ENCODE peak calls at places on chromosomes 3 and 15, in nine cellular contexts. One of them, this sample, is unnamed.

GRCh38 chr3:30156586-30157498 is 449.6 kb upstream of the TGFBR2 start:
- DNase-seq in pancreas: no peak
- DNase-seq in cardiac muscle cell: peak
- DNase-seq in heart right ventricle: no peak
- DNase-seq in RWPE1: no peak
- DNase-seq in Calu3: no peak
- DNase-seq in GM23338: no peak
- DNase-seq in fibroblast of pulmonary artery: peak
- DNase-seq in AG10803: peak
- DNase-seq in this sample: no peak

GRCh38 chr3:27939940-27940339 is 217.8 kb upstream of the EOMES start:
- DNase-seq in pancreas: no peak
- DNase-seq in cardiac muscle cell: peak
- DNase-seq in heart right ventricle: no peak
- DNase-seq in RWPE1: peak
- DNase-seq in Calu3: no peak
- DNase-seq in GM23338: peak
- DNase-seq in fibroblast of pulmonary artery: peak
- DNase-seq in AG10803: peak
- DNase-seq in this sample: no peak

GRCh38 chr3:69309810-69310209 is 76.1 kb downstream of the FRMD4B start:
- DNase-seq in pancreas: no peak
- DNase-seq in cardiac muscle cell: peak
- DNase-seq in heart right ventricle: no peak
- DNase-seq in RWPE1: no peak
- DNase-seq in Calu3: peak
- DNase-seq in GM23338: peak
- DNase-seq in fibroblast of pulmonary artery: peak
- DNase-seq in AG10803: peak
- DNase-seq in this sample: no peak

GRCh38 chr3:39639344-39640236 is 169.8 kb upstream of the MYRIP start:
- DNase-seq in pancreas: no peak
- DNase-seq in cardiac muscle cell: peak
- DNase-seq in heart right ventricle: peak
- DNase-seq in RWPE1: peak
- DNase-seq in Calu3: peak
- DNase-seq in GM23338: peak
- DNase-seq in fibroblast of pulmonary artery: peak
- DNase-seq in AG10803: peak
- DNase-seq in this sample: no peak

GRCh38 chr15:66748320-66748779 is 46.3 kb downstream of the SMAD6 start:
- DNase-seq in pancreas: no peak
- DNase-seq in cardiac muscle cell: peak
- DNase-seq in heart right ventricle: no peak
- DNase-seq in RWPE1: no peak
- DNase-seq in Calu3: no peak
- DNase-seq in GM23338: peak
- DNase-seq in fibroblast of pulmonary artery: peak
- DNase-seq in AG10803: peak
- DNase-seq in this sample: no peak

GRCh38 chr3:67329358-67329757 is 325.1 kb downstream of the SUCLG2 start:
- DNase-seq in pancreas: no peak
- DNase-seq in cardiac muscle cell: no peak
- DNase-seq in heart right ventricle: no peak
- DNase-seq in RWPE1: no peak
- DNase-seq in Calu3: no peak
- DNase-seq in GM23338: no peak
- DNase-seq in fibroblast of pulmonary artery: no peak
- DNase-seq in AG10803: no peak
- DNase-seq in this sample: no peak

GRCh38 chr15:81199031-81199779 is 2.5 kb downstream of the IL16 start:
- DNase-seq in pancreas: no peak
- DNase-seq in cardiac muscle cell: no peak
- DNase-seq in heart right ventricle: no peak
- DNase-seq in RWPE1: no peak
- DNase-seq in Calu3: no peak
- DNase-seq in GM23338: no peak
- DNase-seq in fibroblast of pulmonary artery: no peak
- DNase-seq in AG10803: no peak
- DNase-seq in this sample: no peak

GRCh38 chr3:46712191-46713047 is 5.2 kb downstream of the PRSS50 start:
- DNase-seq in pancreas: peak
- DNase-seq in cardiac muscle cell: no peak
- DNase-seq in heart right ventricle: no peak
- DNase-seq in RWPE1: no peak
- DNase-seq in Calu3: no peak
- DNase-seq in GM23338: no peak
- DNase-seq in fibroblast of pulmonary artery: no peak
- DNase-seq in AG10803: no peak
- DNase-seq in this sample: peak

GRCh38 chr3:131077904-131078303 is 51.2 kb downstream of the NEK11 start:
- DNase-seq in pancreas: no peak
- DNase-seq in cardiac muscle cell: no peak
- DNase-seq in heart right ventricle: no peak
- DNase-seq in RWPE1: no peak
- DNase-seq in Calu3: no peak
- DNase-seq in GM23338: peak
- DNase-seq in fibroblast of pulmonary artery: no peak
- DNase-seq in AG10803: no peak
- DNase-seq in this sample: no peak

GRCh38 chr15:82731527-82731926 is 21.9 kb upstream of the AP3B2 start:
- DNase-seq in pancreas: no peak
- DNase-seq in cardiac muscle cell: no peak
- DNase-seq in heart right ventricle: no peak
- DNase-seq in RWPE1: no peak
- DNase-seq in Calu3: no peak
- DNase-seq in GM23338: no peak
- DNase-seq in fibroblast of pulmonary artery: no peak
- DNase-seq in AG10803: no peak
- DNase-seq in this sample: no peak

GRCh38 chr15:39961051-39961450 is 27.1 kb downstream of the EIF2AK4 start:
- DNase-seq in pancreas: no peak
- DNase-seq in cardiac muscle cell: no peak
- DNase-seq in heart right ventricle: no peak
- DNase-seq in RWPE1: no peak
- DNase-seq in Calu3: no peak
- DNase-seq in GM23338: no peak
- DNase-seq in fibroblast of pulmonary artery: no peak
- DNase-seq in AG10803: peak
- DNase-seq in this sample: no peak

GRCh38 chr3:148992027-148992634 is 791 bp downstream of the GYG1 start:
- DNase-seq in pancreas: peak
- DNase-seq in cardiac muscle cell: no peak
- DNase-seq in heart right ventricle: peak
- DNase-seq in RWPE1: peak
- DNase-seq in Calu3: peak
- DNase-seq in GM23338: peak
- DNase-seq in fibroblast of pulmonary artery: peak
- DNase-seq in AG10803: peak
- DNase-seq in this sample: peak

GRCh38 chr3:160040181-160040580 is 51.5 kb downstream of the IL12A start:
- DNase-seq in pancreas: no peak
- DNase-seq in cardiac muscle cell: no peak
- DNase-seq in heart right ventricle: no peak
- DNase-seq in RWPE1: no peak
- DNase-seq in Calu3: no peak
- DNase-seq in GM23338: no peak
- DNase-seq in fibroblast of pulmonary artery: no peak
- DNase-seq in AG10803: no peak
- DNase-seq in this sample: no peak

GRCh38 chr3:100027321-100027720 is 87.0 kb downstream of the FILIP1L start:
- DNase-seq in pancreas: no peak
- DNase-seq in cardiac muscle cell: no peak
- DNase-seq in heart right ventricle: no peak
- DNase-seq in RWPE1: no peak
- DNase-seq in Calu3: no peak
- DNase-seq in GM23338: no peak
- DNase-seq in fibroblast of pulmonary artery: peak
- DNase-seq in AG10803: no peak
- DNase-seq in this sample: no peak

GRCh38 chr3:108437439-108437838 is 73.0 kb downstream of the MYH15 start:
- DNase-seq in pancreas: no peak
- DNase-seq in cardiac muscle cell: no peak
- DNase-seq in heart right ventricle: no peak
- DNase-seq in RWPE1: no peak
- DNase-seq in Calu3: peak
- DNase-seq in GM23338: no peak
- DNase-seq in fibroblast of pulmonary artery: no peak
- DNase-seq in AG10803: no peak
- DNase-seq in this sample: no peak

GRCh38 chr15:30997270-30997669 is 5.8 kb upstream of the MTMR10 start:
- DNase-seq in pancreas: no peak
- DNase-seq in cardiac muscle cell: no peak
- DNase-seq in heart right ventricle: no peak
- DNase-seq in RWPE1: peak
- DNase-seq in Calu3: no peak
- DNase-seq in GM23338: no peak
- DNase-seq in fibroblast of pulmonary artery: no peak
- DNase-seq in AG10803: no peak
- DNase-seq in this sample: no peak

GRCh38 chr15:91183630-91184029 is 83.6 kb downstream of the SV2B start:
- DNase-seq in pancreas: no peak
- DNase-seq in cardiac muscle cell: no peak
- DNase-seq in heart right ventricle: no peak
- DNase-seq in RWPE1: no peak
- DNase-seq in Calu3: no peak
- DNase-seq in GM23338: no peak
- DNase-seq in fibroblast of pulmonary artery: no peak
- DNase-seq in AG10803: no peak
- DNase-seq in this sample: no peak

GRCh38 chr3:160005004-160005403 is 16.4 kb downstream of the IL12A start:
- DNase-seq in pancreas: no peak
- DNase-seq in cardiac muscle cell: no peak
- DNase-seq in heart right ventricle: no peak
- DNase-seq in RWPE1: no peak
- DNase-seq in Calu3: no peak
- DNase-seq in GM23338: no peak
- DNase-seq in fibroblast of pulmonary artery: no peak
- DNase-seq in AG10803: no peak
- DNase-seq in this sample: no peak

GRCh38 chr15:42275780-42276395 is 2.7 kb upstream of the TMEM87A start:
- DNase-seq in pancreas: no peak
- DNase-seq in cardiac muscle cell: peak
- DNase-seq in heart right ventricle: no peak
- DNase-seq in RWPE1: no peak
- DNase-seq in Calu3: no peak
- DNase-seq in GM23338: peak
- DNase-seq in fibroblast of pulmonary artery: no peak
- DNase-seq in AG10803: peak
- DNase-seq in this sample: no peak

DNA sequence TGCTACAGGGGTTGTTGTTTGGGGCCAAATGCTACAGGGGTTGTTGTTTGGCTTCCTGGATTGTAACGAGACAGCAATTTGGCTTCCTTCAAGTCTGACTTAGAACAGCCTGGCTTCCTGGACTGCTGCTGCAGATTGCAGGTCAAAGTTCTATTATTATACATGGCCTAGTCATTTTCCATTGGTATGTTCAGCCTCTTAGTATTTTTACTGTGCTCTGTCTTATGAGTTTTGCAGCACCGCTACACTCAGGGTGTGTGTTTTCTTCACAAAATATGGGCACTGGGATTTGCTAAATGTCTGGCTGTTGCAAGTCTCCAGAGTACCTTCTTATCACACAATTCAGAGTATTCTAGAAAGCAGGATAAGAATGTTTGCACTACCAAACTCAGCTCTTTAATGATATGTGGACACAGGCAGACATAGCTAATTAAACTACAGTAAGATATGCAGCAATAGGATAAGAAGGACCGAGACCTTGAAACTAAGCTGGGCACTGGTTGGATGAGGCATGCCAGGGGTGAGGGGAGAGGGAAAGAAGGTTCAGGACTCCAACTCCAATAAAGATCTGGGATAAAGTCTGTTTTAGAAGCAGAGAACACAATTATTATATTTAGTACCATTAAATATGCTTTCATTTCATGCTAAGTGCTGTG is 203.0 kb upstream of the PDZRN3 start:
- DNase-seq in pancreas: no peak
- DNase-seq in cardiac muscle cell: peak
- DNase-seq in heart right ventricle: peak
- DNase-seq in RWPE1: no peak
- DNase-seq in Calu3: no peak
- DNase-seq in GM23338: no peak
- DNase-seq in fibroblast of pulmonary artery: no peak
- DNase-seq in AG10803: no peak
- DNase-seq in this sample: peak
- TF ChIP-seq CTCF in pancreas: no peak
- TF ChIP-seq CTCF in cardiac muscle cell: no peak
- TF ChIP-seq CTCF in heart right ventricle: no peak
- TF ChIP-seq CTCF in RWPE1: no peak
- TF ChIP-seq CTCF in Calu3: no peak
- TF ChIP-seq CTCF in GM23338: no peak
- TF ChIP-seq CTCF in fibroblast of pulmonary artery: no peak
- TF ChIP-seq CTCF in AG10803: no peak
- TF ChIP-seq CTCF in this sample: no peak

DNA sequence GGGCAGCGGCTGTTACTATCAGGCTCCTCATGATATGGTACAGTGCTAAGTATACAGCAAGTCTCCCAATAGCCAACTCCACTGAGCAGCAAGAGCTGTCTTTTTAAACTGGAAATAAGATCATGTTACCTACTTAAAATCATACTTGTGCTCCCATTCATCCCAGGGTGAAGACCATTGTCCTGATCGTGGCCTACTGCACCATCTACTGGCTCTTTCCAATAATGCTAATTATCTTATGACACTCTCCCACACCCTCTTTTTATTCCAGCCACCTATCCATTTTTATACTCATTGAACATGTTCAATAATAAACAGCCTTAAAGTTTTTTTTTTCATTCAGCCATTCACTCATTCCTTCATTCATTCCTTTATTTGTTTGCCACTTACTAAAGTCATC is 117.7 kb downstream of the GBE1 start:
- DNase-seq in pancreas: no peak
- DNase-seq in cardiac muscle cell: peak
- DNase-seq in heart right ventricle: no peak
- DNase-seq in RWPE1: peak
- DNase-seq in Calu3: peak
- DNase-seq in GM23338: peak
- DNase-seq in fibroblast of pulmonary artery: peak
- DNase-seq in AG10803: peak
- DNase-seq in this sample: no peak
- TF ChIP-seq CTCF in pancreas: no peak
- TF ChIP-seq CTCF in cardiac muscle cell: peak
- TF ChIP-seq CTCF in heart right ventricle: peak
- TF ChIP-seq CTCF in RWPE1: no peak
- TF ChIP-seq CTCF in Calu3: no peak
- TF ChIP-seq CTCF in GM23338: peak
- TF ChIP-seq CTCF in fibroblast of pulmonary artery: peak
- TF ChIP-seq CTCF in AG10803: peak
- TF ChIP-seq CTCF in this sample: peak

GRCh38 chr3:37536033-37536432 is 325.6 kb upstream of the CTDSPL start:
- DNase-seq in pancreas: no peak
- DNase-seq in cardiac muscle cell: no peak
- DNase-seq in heart right ventricle: peak
- DNase-seq in RWPE1: no peak
- DNase-seq in Calu3: no peak
- DNase-seq in GM23338: no peak
- DNase-seq in fibroblast of pulmonary artery: no peak
- DNase-seq in AG10803: no peak
- DNase-seq in this sample: no peak
- TF ChIP-seq CTCF in pancreas: no peak
- TF ChIP-seq CTCF in cardiac muscle cell: no peak
- TF ChIP-seq CTCF in heart right ventricle: no peak
- TF ChIP-seq CTCF in RWPE1: no peak
- TF ChIP-seq CTCF in Calu3: no peak
- TF ChIP-seq CTCF in GM23338: no peak
- TF ChIP-seq CTCF in fibroblast of pulmonary artery: no peak
- TF ChIP-seq CTCF in AG10803: no peak
- TF ChIP-seq CTCF in this sample: no peak

GRCh38 chr3:186570096-186570940 is at the start of gene DNAJB11:
- DNase-seq in pancreas: peak
- DNase-seq in cardiac muscle cell: peak
- DNase-seq in heart right ventricle: peak
- DNase-seq in RWPE1: peak
- DNase-seq in Calu3: peak
- DNase-seq in GM23338: peak
- DNase-seq in fibroblast of pulmonary artery: peak
- DNase-seq in AG10803: peak
- DNase-seq in this sample: peak
- TF ChIP-seq CTCF in pancreas: no peak
- TF ChIP-seq CTCF in cardiac muscle cell: no peak
- TF ChIP-seq CTCF in heart right ventricle: no peak
- TF ChIP-seq CTCF in RWPE1: no peak
- TF ChIP-seq CTCF in Calu3: no peak
- TF ChIP-seq CTCF in GM23338: no peak
- TF ChIP-seq CTCF in fibroblast of pulmonary artery: no peak
- TF ChIP-seq CTCF in AG10803: no peak
- TF ChIP-seq CTCF in this sample: no peak